ENCODE peak calls at places on chromosomes 12 and 14, in seven cellular contexts. One of them, this sample, is unnamed.

GRCh38 chr12:576613-577110 is 86.6 kb downstream of the NINJ2 start:
- DNase-seq in lower lobe of right lung: peak; percentile 2
- DNase-seq in tibial artery: peak; percentile 6
- DNase-seq in upper lobe of right lung: no peak
- DNase-seq in fibroblast of lung: no peak
- DNase-seq in heart right ventricle: peak; percentile 2
- DNase-seq in ascending aorta: no peak
- DNase-seq in this sample: peak; percentile 57

GRCh38 chr14:70121521-70121920 is 67.2 kb downstream of the SLC8A3 start:
- DNase-seq in fibroblast of lung: no peak
- DNase-seq in heart right ventricle: no peak
- DNase-seq in upper lobe of right lung: no peak
- DNase-seq in tibial artery: no peak
- DNase-seq in lower lobe of right lung: no peak
- DNase-seq in ascending aorta: no peak
- DNase-seq in this sample: peak; percentile 64

GRCh38 chr14:38839743-38840375 is 263.2 kb downstream of the SEC23A start:
- DNase-seq in fibroblast of lung: peak; percentile 20
- DNase-seq in upper lobe of right lung: no peak
- DNase-seq in lower lobe of right lung: no peak
- DNase-seq in tibial artery: no peak
- DNase-seq in ascending aorta: no peak
- DNase-seq in heart right ventricle: no peak
- DNase-seq in this sample: no peak

GRCh38 chr12:111103583-111103982 is 183.2 kb upstream of the MYL2 start:
- DNase-seq in fibroblast of lung: no peak
- DNase-seq in heart right ventricle: no peak
- DNase-seq in tibial artery: no peak
- DNase-seq in upper lobe of right lung: no peak
- DNase-seq in ascending aorta: no peak
- DNase-seq in lower lobe of right lung: no peak
- DNase-seq in this sample: no peak

GRCh38 chr12:62862259-62862881 is 72.6 kb downstream of the PPM1H start:
- DNase-seq in lower lobe of right lung: no peak
- DNase-seq in ascending aorta: no peak
- DNase-seq in upper lobe of right lung: no peak
- DNase-seq in fibroblast of lung: peak; percentile 48
- DNase-seq in heart right ventricle: no peak
- DNase-seq in tibial artery: no peak
- DNase-seq in this sample: no peak

GRCh38 chr14:104865069-104865630 is at the start of gene CEP170B:
- DNase-seq in lower lobe of right lung: peak; percentile 57
- DNase-seq in fibroblast of lung: peak; percentile 28
- DNase-seq in ascending aorta: no peak
- DNase-seq in tibial artery: peak; percentile 68
- DNase-seq in heart right ventricle: no peak
- DNase-seq in upper lobe of right lung: peak; percentile 80
- DNase-seq in this sample: peak; percentile 84

GRCh38 chr14:30907659-30908057 is 33.3 kb downstream of the COCH start:
- DNase-seq in fibroblast of lung: no peak
- DNase-seq in ascending aorta: no peak
- DNase-seq in tibial artery: no peak
- DNase-seq in lower lobe of right lung: no peak
- DNase-seq in heart right ventricle: no peak
- DNase-seq in upper lobe of right lung: no peak
- DNase-seq in this sample: no peak

GRCh38 chr14:100536141-100536540 is 51.1 kb downstream of the BEGAIN start:
- DNase-seq in upper lobe of right lung: peak; percentile 33
- DNase-seq in fibroblast of lung: no peak
- DNase-seq in heart right ventricle: no peak
- DNase-seq in lower lobe of right lung: peak; percentile 10
- DNase-seq in ascending aorta: peak; percentile 48
- DNase-seq in tibial artery: no peak
- DNase-seq in this sample: no peak

GRCh38 chr12:109645194-109645593 is 68.4 kb upstream of the FAM222A start:
- DNase-seq in tibial artery: no peak
- DNase-seq in upper lobe of right lung: no peak
- DNase-seq in fibroblast of lung: no peak
- DNase-seq in lower lobe of right lung: no peak
- DNase-seq in heart right ventricle: no peak
- DNase-seq in ascending aorta: no peak
- DNase-seq in this sample: no peak

GRCh38 chr14:94139421-94139820 is 10.0 kb upstream of the IFI27L2 start:
- DNase-seq in ascending aorta: no peak
- DNase-seq in lower lobe of right lung: no peak
- DNase-seq in heart right ventricle: no peak
- DNase-seq in tibial artery: no peak
- DNase-seq in fibroblast of lung: no peak
- DNase-seq in upper lobe of right lung: no peak
- DNase-seq in this sample: no peak

GRCh38 chr14:52021971-52022600 is 32.7 kb downstream of the RTRAF start:
- DNase-seq in tibial artery: no peak
- DNase-seq in ascending aorta: no peak
- DNase-seq in heart right ventricle: peak; percentile 40
- DNase-seq in lower lobe of right lung: no peak
- DNase-seq in upper lobe of right lung: no peak
- DNase-seq in fibroblast of lung: no peak
- DNase-seq in this sample: no peak

GRCh38 chr12:122336015-122336946 is 70.0 kb upstream of the VPS33A start:
- DNase-seq in ascending aorta: no peak
- DNase-seq in heart right ventricle: no peak
- DNase-seq in fibroblast of lung: peak; percentile 23
- DNase-seq in upper lobe of right lung: no peak
- DNase-seq in tibial artery: no peak
- DNase-seq in lower lobe of right lung: no peak
- DNase-seq in this sample: peak; percentile 76

GRCh38 chr14:51525705-51526104 is 126.0 kb upstream of the FRMD6 start:
- DNase-seq in lower lobe of right lung: no peak
- DNase-seq in fibroblast of lung: peak; percentile 33
- DNase-seq in heart right ventricle: no peak
- DNase-seq in tibial artery: no peak
- DNase-seq in ascending aorta: no peak
- DNase-seq in upper lobe of right lung: no peak
- DNase-seq in this sample: no peak

GRCh38 chr12:55829967-55830600 is 697 bp upstream of the DNAJC14 start:
- DNase-seq in heart right ventricle: peak; percentile 44
- DNase-seq in ascending aorta: peak; percentile 81
- DNase-seq in lower lobe of right lung: peak; percentile 77
- DNase-seq in tibial artery: peak; percentile 77
- DNase-seq in fibroblast of lung: peak; percentile 18
- DNase-seq in upper lobe of right lung: peak; percentile 84
- DNase-seq in this sample: peak; percentile 89

GRCh38 chr14:31944256-31945073 is 132.6 kb upstream of the ARHGAP5 start:
- DNase-seq in tibial artery: no peak
- DNase-seq in lower lobe of right lung: no peak
- DNase-seq in fibroblast of lung: no peak
- DNase-seq in upper lobe of right lung: no peak
- DNase-seq in ascending aorta: no peak
- DNase-seq in heart right ventricle: no peak
- DNase-seq in this sample: no peak

GRCh38 chr12:57101892-57102695 is 9.1 kb downstream of the STAT6 start:
- DNase-seq in lower lobe of right lung: no peak
- DNase-seq in fibroblast of lung: no peak
- DNase-seq in tibial artery: no peak
- DNase-seq in upper lobe of right lung: no peak
- DNase-seq in heart right ventricle: no peak
- DNase-seq in ascending aorta: peak; percentile 58
- DNase-seq in this sample: no peak

GRCh38 chr12:118307069-118307954 is 65.4 kb downstream of the TAOK3 start:
- DNase-seq in ascending aorta: peak; percentile 73
- DNase-seq in lower lobe of right lung: no peak
- DNase-seq in heart right ventricle: peak; percentile 53
- DNase-seq in upper lobe of right lung: no peak
- DNase-seq in tibial artery: no peak
- DNase-seq in fibroblast of lung: peak; percentile 97
- DNase-seq in this sample: no peak

GRCh38 chr14:23569443-23570151 is 2.0 kb upstream of the AP1G2 start:
- DNase-seq in heart right ventricle: no peak
- DNase-seq in tibial artery: no peak
- DNase-seq in lower lobe of right lung: no peak
- DNase-seq in upper lobe of right lung: peak; percentile 63
- DNase-seq in ascending aorta: no peak
- DNase-seq in fibroblast of lung: no peak
- DNase-seq in this sample: peak; percentile 84
- TF ChIP-seq CTCF in heart right ventricle: no peak
- TF ChIP-seq CTCF in tibial artery: no peak
- TF ChIP-seq CTCF in lower lobe of right lung: no peak
- TF ChIP-seq CTCF in upper lobe of right lung: no peak
- TF ChIP-seq CTCF in ascending aorta: no peak
- TF ChIP-seq CTCF in fibroblast of lung: no peak
- TF ChIP-seq CTCF in this sample: peak; percentile 45

GRCh38 chr14:91400696-91401095 is 16.9 kb downstream of the CCDC88C start:
- DNase-seq in upper lobe of right lung: no peak
- DNase-seq in tibial artery: no peak
- DNase-seq in lower lobe of right lung: no peak
- DNase-seq in fibroblast of lung: peak; percentile 36
- DNase-seq in ascending aorta: no peak
- DNase-seq in heart right ventricle: no peak
- DNase-seq in this sample: no peak

GRCh38 chr14:91405241-91405721 is 12.3 kb downstream of the CCDC88C start:
- DNase-seq in ascending aorta: no peak
- DNase-seq in heart right ventricle: no peak
- DNase-seq in upper lobe of right lung: no peak
- DNase-seq in lower lobe of right lung: no peak
- DNase-seq in tibial artery: no peak
- DNase-seq in fibroblast of lung: no peak
- DNase-seq in this sample: no peak

GRCh38 chr14:91401751-91402150 is 15.9 kb downstream of the CCDC88C start:
- DNase-seq in upper lobe of right lung: no peak
- DNase-seq in ascending aorta: no peak
- DNase-seq in tibial artery: no peak
- DNase-seq in lower lobe of right lung: peak; percentile 6
- DNase-seq in heart right ventricle: no peak
- DNase-seq in fibroblast of lung: no peak
- DNase-seq in this sample: no peak

GRCh38 chr14:91402278-91403068 is 15.1 kb downstream of the CCDC88C start:
- DNase-seq in fibroblast of lung: no peak
- DNase-seq in heart right ventricle: peak; percentile 51
- DNase-seq in upper lobe of right lung: no peak
- DNase-seq in lower lobe of right lung: peak; percentile 47
- DNase-seq in ascending aorta: no peak
- DNase-seq in tibial artery: no peak
- DNase-seq in this sample: no peak

GRCh38 chr14:91403069-91403600 is 14.5 kb downstream of the CCDC88C start:
- DNase-seq in upper lobe of right lung: no peak
- DNase-seq in tibial artery: no peak
- DNase-seq in ascending aorta: no peak
- DNase-seq in lower lobe of right lung: peak; percentile 31
- DNase-seq in heart right ventricle: no peak
- DNase-seq in fibroblast of lung: no peak
- DNase-seq in this sample: no peak
- H3K27ac ChIP-seq in upper lobe of right lung: peak overlapping the region; percentile 70
- H3K27ac ChIP-seq in tibial artery: no peak overlapping the region
- H3K27ac ChIP-seq in ascending aorta: no peak overlapping the region
- H3K27ac ChIP-seq in lower lobe of right lung: peak overlapping the region; percentile 64
- H3K27ac ChIP-seq in heart right ventricle: peak overlapping the region; percentile 26
- H3K27ac ChIP-seq in fibroblast of lung: no peak overlapping the region
- H3K27ac ChIP-seq in this sample: no peak overlapping the region

DNA sequence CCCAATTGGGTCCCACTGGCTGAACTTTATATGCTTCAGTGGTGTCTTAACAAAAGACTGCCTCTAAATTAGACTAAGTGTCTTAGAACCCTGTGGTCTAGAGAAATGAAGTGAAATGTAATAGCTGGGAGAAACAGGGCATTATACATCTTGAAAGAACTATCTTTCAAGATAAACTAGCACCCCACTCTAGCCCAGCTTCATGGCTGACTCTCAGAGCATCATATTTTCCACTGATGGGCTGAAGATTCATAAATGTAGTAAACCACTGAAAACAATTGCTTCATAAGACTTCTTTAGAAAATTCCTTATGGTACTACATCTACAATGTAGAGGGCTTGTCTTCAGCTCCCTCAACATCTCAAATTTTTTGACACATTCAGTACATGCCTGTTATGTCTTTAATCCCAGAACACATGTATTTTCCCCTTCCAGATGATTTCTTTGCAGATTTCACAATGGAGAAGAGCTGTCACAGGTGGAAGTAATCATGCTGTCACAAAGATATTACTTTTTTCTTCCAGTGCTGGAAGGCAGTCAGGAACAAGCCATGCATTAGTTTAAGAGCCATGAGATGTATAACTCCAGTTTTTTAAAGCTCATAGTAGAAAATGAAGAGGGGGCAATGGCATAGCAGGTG is 48.5 kb downstream of the IFNG-AS1 start:
- DNase-seq in upper lobe of right lung: no peak
- DNase-seq in fibroblast of lung: no peak
- DNase-seq in lower lobe of right lung: no peak
- DNase-seq in heart right ventricle: no peak
- DNase-seq in ascending aorta: no peak
- DNase-seq in tibial artery: no peak
- DNase-seq in this sample: no peak
- H3K4me3 ChIP-seq in upper lobe of right lung: no peak overlapping the region
- H3K4me3 ChIP-seq in fibroblast of lung: no peak overlapping the region
- H3K4me3 ChIP-seq in lower lobe of right lung: no peak overlapping the region
- H3K4me3 ChIP-seq in heart right ventricle: no peak overlapping the region
- H3K4me3 ChIP-seq in ascending aorta: no peak overlapping the region
- H3K4me3 ChIP-seq in tibial artery: no peak overlapping the region
- H3K4me3 ChIP-seq in this sample: no peak overlapping the region

GRCh38 chr14:34539407-34540180 is at the start of gene EAPP:
- DNase-seq in ascending aorta: peak; percentile 99
- DNase-seq in fibroblast of lung: peak; percentile 97
- DNase-seq in upper lobe of right lung: peak; percentile 100
- DNase-seq in tibial artery: peak; percentile 99
- DNase-seq in lower lobe of right lung: peak; percentile 100
- DNase-seq in heart right ventricle: peak; percentile 98
- DNase-seq in this sample: peak; percentile 99
- TF ChIP-seq CTCF in ascending aorta: no peak
- TF ChIP-seq CTCF in fibroblast of lung: no peak
- TF ChIP-seq CTCF in upper lobe of right lung: no peak
- TF ChIP-seq CTCF in tibial artery: peak; percentile 25
- TF ChIP-seq CTCF in lower lobe of right lung: peak; percentile 6
- TF ChIP-seq CTCF in heart right ventricle: no peak
- TF ChIP-seq CTCF in this sample: no peak

GRCh38 chr12:6231359-6232268 is 31.4 kb downstream of the CD9 start:
- DNase-seq in upper lobe of right lung: no peak
- DNase-seq in fibroblast of lung: peak; percentile 39
- DNase-seq in heart right ventricle: no peak
- DNase-seq in tibial artery: no peak
- DNase-seq in lower lobe of right lung: no peak
- DNase-seq in ascending aorta: no peak
- DNase-seq in this sample: no peak
- H3K27ac ChIP-seq in upper lobe of right lung: peak overlapping the region; percentile 82
- H3K27ac ChIP-seq in fibroblast of lung: no peak overlapping the region
- H3K27ac ChIP-seq in heart right ventricle: peak overlapping the region; percentile 67
- H3K27ac ChIP-seq in tibial artery: peak overlapping the region; percentile 40
- H3K27ac ChIP-seq in lower lobe of right lung: peak overlapping the region; percentile 83
- H3K27ac ChIP-seq in ascending aorta: peak overlapping the region; percentile 75
- H3K27ac ChIP-seq in this sample: no peak overlapping the region

This sample was measured in endodermal cell.